ENCODE peak calls at places on chromosomes 7 and 10, in eight cellular contexts. W is AG10803; L is neural progenitor cell; K is CD4-positive, CD25-positive, alpha-beta regulatory T cell; N is astrocyte of the cerebellum; I is right atrium auricular region; A is cardiac muscle cell; H is fibroblast of pulmonary artery. J is an unnamed sample.

GRCh38 chr10:112239347-112239746 is 43.9 kb upstream of the TECTB start:
- DNase-seq in N (no peak), I (no peak), A (no peak), L (no peak), W (no peak), K (no peak), H (no peak), J (no peak)

GRCh38 chr10:113108180-113108835 is 158.3 kb downstream of the TCF7L2 start:
- DNase-seq in H (no peak), I (no peak), K (no peak), L (peak; percentile 74), N (no peak), A (peak; percentile 33), W (no peak), J (no peak)

GRCh38 chr10:72334832-72335393 is 19.8 kb downstream of the DNAJB12 start:
- DNase-seq in H (peak; percentile 99), W (peak; percentile 31), A (no peak), L (no peak), K (peak; percentile 74), I (peak; percentile 94), N (peak; percentile 99), J (no peak)

GRCh38 chr7:101466871-101467270 is 104.2 kb downstream of the COL26A1 start:
- DNase-seq in I (no peak), A (no peak), N (peak; percentile 40), K (no peak), H (no peak), L (no peak), W (no peak), J (no peak)

GRCh38 chr10:60331886-60332285 is 57.8 kb downstream of the ANK3 start:
- DNase-seq in L (no peak), N (no peak), K (no peak), A (no peak), W (no peak), I (no peak), H (no peak), J (no peak)

GRCh38 chr10:12097791-12098190 is 29.0 kb downstream of the DHTKD1 start:
- DNase-seq in L (no peak), N (no peak), W (no peak), H (no peak), K (no peak), A (no peak), I (no peak), J (no peak)

GRCh38 chr7:7595451-7595850 is 28.8 kb downstream of the MIOS start:
- DNase-seq in H (peak; percentile 56), W (peak; percentile 31), I (no peak), L (no peak), A (peak; percentile 2), N (peak; percentile 16), K (no peak), J (peak; percentile 15)

GRCh38 chr10:23779287-23779686 is 340.4 kb downstream of the OTUD1 start:
- DNase-seq in A (no peak), N (no peak), H (no peak), W (no peak), I (no peak), L (no peak), K (no peak), J (no peak)

GRCh38 chr10:76115471-76116155 is 684.2 kb downstream of the LRMDA start:
- DNase-seq in I (no peak), L (no peak), W (no peak), H (no peak), K (no peak), N (no peak), A (peak; percentile 87), J (no peak)

GRCh38 chr10:101879456-101880189 is 36.0 kb upstream of the KCNIP2 start:
- DNase-seq in I (no peak), A (no peak), N (peak; percentile 52), W (peak; percentile 6), K (no peak), H (peak; percentile 46), L (no peak), J (no peak)

GRCh38 chr7:107441576-107442422 is 28.1 kb upstream of the GPR22 start:
- DNase-seq in N (no peak), A (no peak), L (no peak), H (no peak), I (no peak), W (peak; percentile 71), K (no peak), J (no peak)

GRCh38 chr7:148800677-148801076 is 83.4 kb downstream of the EZH2 start:
- DNase-seq in H (no peak), N (no peak), A (no peak), W (no peak), L (no peak), I (no peak), K (no peak), J (no peak)

GRCh38 chr7:106239406-106239805 is 45.4 kb downstream of the NAMPT start:
- DNase-seq in L (no peak), W (no peak), I (no peak), A (no peak), N (no peak), H (no peak), K (no peak), J (peak; percentile 22)

GRCh38 chr7:42143605-42144252 is 93.3 kb downstream of the GLI3 start:
- DNase-seq in N (no peak), K (no peak), A (no peak), I (no peak), L (no peak), H (peak; percentile 35), W (peak; percentile 65), J (no peak)

GRCh38 chr10:70191906-70192305 is 21.6 kb upstream of the SAR1A start:
- DNase-seq in I (no peak), W (peak; percentile 98), H (peak; percentile 95), K (no peak), N (peak; percentile 67), L (no peak), A (no peak), J (no peak)

GRCh38 chr7:19558527-19558926 is 150.3 kb downstream of the POLR1F start:
- DNase-seq in W (peak; percentile 29), N (no peak), K (no peak), I (no peak), L (no peak), H (peak; percentile 39), A (no peak), J (no peak)

GRCh38 chr7:127844165-127844564 is 187.1 kb downstream of the LRRC4 start:
- DNase-seq in N (no peak), K (no peak), L (no peak), A (no peak), H (no peak), W (no peak), I (no peak), J (no peak)

GRCh38 chr7:158957507-158957900 is 101.1 kb downstream of the DYNC2I1 start:
- DNase-seq in H (no peak), L (no peak), A (no peak), N (no peak), W (no peak), I (no peak), K (no peak), J (no peak)
- H3K4me3 ChIP-seq in H (no peak overlapping the region), L (no peak overlapping the region), A (no peak overlapping the region), N (no peak overlapping the region), W (no peak overlapping the region), I (peak overlapping the region; percentile 10), K (no peak overlapping the region), J (peak overlapping the region; percentile 32)

GRCh38 chr7:43716598-43716997 is 12.7 kb downstream of the COA1 start:
- DNase-seq in W (no peak), L (no peak), H (no peak), K (no peak), A (no peak), N (no peak), I (no peak), J (no peak)
- H3K4me3 ChIP-seq in W (no peak overlapping the region), L (no peak overlapping the region), H (no peak overlapping the region), K (no peak overlapping the region), A (no peak overlapping the region), N (no peak overlapping the region), I (no peak overlapping the region), J (no peak overlapping the region)

DNA sequence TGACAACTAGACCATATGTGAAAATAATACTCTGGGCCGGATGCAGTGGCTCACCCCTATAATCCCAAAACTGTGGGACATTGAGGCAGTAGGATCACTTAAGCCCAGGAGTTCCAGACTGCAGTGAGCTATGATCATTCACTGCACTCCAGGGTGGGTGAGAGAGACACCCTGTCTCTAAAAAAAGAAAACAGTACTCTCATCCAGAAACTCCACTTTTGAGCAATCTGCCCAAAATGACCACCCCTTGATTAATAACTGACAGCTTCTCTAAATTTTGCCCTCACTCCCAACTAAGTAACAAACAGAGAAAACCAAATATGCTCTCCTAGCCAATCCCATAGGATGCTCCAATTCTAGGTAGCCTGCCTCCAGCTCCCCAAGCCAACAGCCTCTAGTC is 62.5 kb upstream of the AKR1E2 start:
- DNase-seq in H (no peak), A (no peak), N (no peak), K (no peak), W (no peak), L (no peak), I (no peak), J (no peak)
- H3K4me3 ChIP-seq in H (no peak overlapping the region), A (no peak overlapping the region), N (no peak overlapping the region), K (no peak overlapping the region), W (peak overlapping the region; percentile 30), L (no peak overlapping the region), I (no peak overlapping the region), J (no peak overlapping the region)

GRCh38 chr7:30912986-30913671 is 1.5 kb downstream of the AQP1 start:
- DNase-seq in W (peak; percentile 36), I (no peak), L (no peak), H (no peak), K (no peak), A (no peak), N (no peak), J (no peak)
- H3K4me3 ChIP-seq in W (peak overlapping the region; percentile 39), I (peak overlapping the region; percentile 54), L (no peak overlapping the region), H (no peak overlapping the region), K (no peak overlapping the region), A (no peak overlapping the region), N (no peak overlapping the region), J (no peak overlapping the region)

DNA sequence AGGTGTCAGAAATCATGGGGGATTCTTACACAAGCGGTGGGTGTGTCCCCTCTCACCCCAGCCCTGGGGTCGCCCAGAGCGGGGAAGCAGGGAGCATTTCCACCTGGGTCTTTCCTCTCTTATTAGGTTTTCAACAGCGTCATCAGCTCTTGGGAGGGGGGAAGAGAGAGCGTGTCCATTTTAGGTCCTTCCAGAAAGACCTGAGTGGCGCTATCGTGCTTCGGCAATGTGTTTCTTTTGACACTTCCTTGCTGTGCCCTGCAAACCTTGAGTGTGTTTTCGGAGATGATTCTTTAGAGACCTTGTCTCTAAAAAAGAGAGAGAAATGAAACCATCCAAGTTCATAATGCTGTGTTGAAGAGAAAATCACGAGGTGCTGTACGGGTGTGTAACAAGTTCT is 86.9 kb upstream of the PITRM1 start:
- DNase-seq in N (no peak), A (no peak), H (no peak), I (no peak), L (no peak), W (no peak), K (no peak), J (no peak)
- H3K4me3 ChIP-seq in N (no peak overlapping the region), A (no peak overlapping the region), H (no peak overlapping the region), I (no peak overlapping the region), L (no peak overlapping the region), W (no peak overlapping the region), K (no peak overlapping the region), J (no peak overlapping the region)

DNA sequence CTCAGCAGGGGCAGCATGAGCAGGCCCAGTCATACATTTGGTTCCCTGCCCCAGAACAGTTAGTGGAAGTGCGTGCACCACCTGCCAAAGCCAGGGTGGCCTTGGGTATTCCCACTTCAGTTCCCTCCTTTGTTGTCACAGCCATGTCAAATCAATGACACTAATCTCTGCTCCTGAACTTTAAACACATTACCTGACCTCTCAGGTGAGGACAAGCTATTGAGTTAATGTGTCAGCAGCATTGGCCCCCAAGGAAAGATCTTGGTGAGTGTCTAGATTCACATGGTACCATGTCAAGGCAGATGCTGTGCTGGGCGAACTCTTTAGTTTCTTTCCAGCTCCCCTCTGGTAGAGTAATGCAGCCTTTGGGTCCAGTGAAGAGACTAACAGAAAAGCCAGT is 2.1 kb downstream of the CYP3A5 start:
- DNase-seq in A (no peak), K (no peak), N (no peak), L (no peak), I (no peak), H (no peak), W (no peak), J (no peak)
- H3K4me3 ChIP-seq in A (no peak overlapping the region), K (no peak overlapping the region), N (no peak overlapping the region), L (no peak overlapping the region), I (no peak overlapping the region), H (no peak overlapping the region), W (no peak overlapping the region), J (no peak overlapping the region)